ENCODE peak calls at places on chromosomes 16 and 17, in six cellular contexts. One of them, this sample, is unnamed.

GRCh38 chr16:66266436-66267286 is 99.8 kb upstream of the CDH5 start:
- DNase-seq in AG09319: peak
- DNase-seq in uterus: peak
- DNase-seq in brain microvascular endothelial cell: peak
- DNase-seq in transverse colon: peak
- DNase-seq in GM23338: peak
- DNase-seq in this sample: peak

GRCh38 chr16:58011652-58012051 is 10.4 kb downstream of the USB1 start:
- DNase-seq in transverse colon: no peak
- DNase-seq in brain microvascular endothelial cell: peak
- DNase-seq in GM23338: no peak
- DNase-seq in uterus: no peak
- DNase-seq in AG09319: no peak
- DNase-seq in this sample: no peak

GRCh38 chr17:12256380-12256995 is 235.8 kb downstream of the MAP2K4 start:
- DNase-seq in GM23338: peak
- DNase-seq in brain microvascular endothelial cell: peak
- DNase-seq in AG09319: peak
- DNase-seq in uterus: peak
- DNase-seq in transverse colon: peak
- DNase-seq in this sample: no peak

GRCh38 chr17:47315451-47316266 is 8.1 kb upstream of the EFCAB13 start:
- DNase-seq in brain microvascular endothelial cell: peak
- DNase-seq in GM23338: peak
- DNase-seq in uterus: peak
- DNase-seq in AG09319: no peak
- DNase-seq in transverse colon: peak
- DNase-seq in this sample: no peak

GRCh38 chr16:1042776-1043349 is 29.7 kb upstream of the SSTR5 start:
- DNase-seq in transverse colon: no peak
- DNase-seq in GM23338: no peak
- DNase-seq in uterus: no peak
- DNase-seq in AG09319: no peak
- DNase-seq in brain microvascular endothelial cell: no peak
- DNase-seq in this sample: no peak

GRCh38 chr16:1364510-1364909 is 12.8 kb downstream of the GNPTG start:
- DNase-seq in AG09319: no peak
- DNase-seq in uterus: no peak
- DNase-seq in transverse colon: no peak
- DNase-seq in GM23338: no peak
- DNase-seq in brain microvascular endothelial cell: no peak
- DNase-seq in this sample: no peak

GRCh38 chr16:27449434-27450188 is 47.6 kb downstream of the IL21R start:
- DNase-seq in AG09319: no peak
- DNase-seq in brain microvascular endothelial cell: no peak
- DNase-seq in transverse colon: peak
- DNase-seq in GM23338: no peak
- DNase-seq in uterus: no peak
- DNase-seq in this sample: no peak

GRCh38 chr16:19123535-19124178 is 9.9 kb downstream of the ITPRIPL2 start:
- DNase-seq in brain microvascular endothelial cell: no peak
- DNase-seq in transverse colon: peak
- DNase-seq in GM23338: no peak
- DNase-seq in AG09319: no peak
- DNase-seq in uterus: no peak
- DNase-seq in this sample: no peak

GRCh38 chr17:48322060-48322459 is 108.0 kb downstream of the SKAP1 start:
- DNase-seq in transverse colon: no peak
- DNase-seq in GM23338: no peak
- DNase-seq in AG09319: no peak
- DNase-seq in brain microvascular endothelial cell: no peak
- DNase-seq in uterus: no peak
- DNase-seq in this sample: no peak

GRCh38 chr16:87276091-87276561 is 41.1 kb downstream of the C16orf95 start:
- DNase-seq in GM23338: no peak
- DNase-seq in brain microvascular endothelial cell: no peak
- DNase-seq in uterus: no peak
- DNase-seq in AG09319: no peak
- DNase-seq in transverse colon: no peak
- DNase-seq in this sample: no peak

GRCh38 chr16:30414159-30414558 is 6.8 kb downstream of the ZNF771 start:
- DNase-seq in transverse colon: no peak
- DNase-seq in uterus: no peak
- DNase-seq in AG09319: no peak
- DNase-seq in GM23338: no peak
- DNase-seq in brain microvascular endothelial cell: no peak
- DNase-seq in this sample: no peak

GRCh38 chr17:61454095-61454931 is 2.1 kb downstream of the TBX4 start:
- DNase-seq in GM23338: peak
- DNase-seq in AG09319: no peak
- DNase-seq in transverse colon: no peak
- DNase-seq in brain microvascular endothelial cell: no peak
- DNase-seq in uterus: no peak
- DNase-seq in this sample: peak

GRCh38 chr17:17141860-17142552 is 64.1 kb downstream of the PLD6 start:
- DNase-seq in uterus: no peak
- DNase-seq in transverse colon: no peak
- DNase-seq in brain microvascular endothelial cell: peak
- DNase-seq in AG09319: no peak
- DNase-seq in GM23338: peak
- DNase-seq in this sample: no peak

GRCh38 chr17:36933174-36934143 is 3.8 kb upstream of the LHX1 start:
- DNase-seq in brain microvascular endothelial cell: no peak
- DNase-seq in uterus: no peak
- DNase-seq in GM23338: peak
- DNase-seq in transverse colon: no peak
- DNase-seq in AG09319: no peak
- DNase-seq in this sample: no peak

GRCh38 chr17:30922235-30922993 is 669 bp downstream of the ADAP2 start:
- DNase-seq in GM23338: peak
- DNase-seq in AG09319: no peak
- DNase-seq in brain microvascular endothelial cell: no peak
- DNase-seq in transverse colon: peak
- DNase-seq in uterus: no peak
- DNase-seq in this sample: no peak

GRCh38 chr17:56995776-56996175 is 17.8 kb downstream of the SCPEP1 start:
- DNase-seq in transverse colon: no peak
- DNase-seq in uterus: no peak
- DNase-seq in GM23338: no peak
- DNase-seq in brain microvascular endothelial cell: no peak
- DNase-seq in AG09319: no peak
- DNase-seq in this sample: no peak

GRCh38 chr16:19837331-19837943 is 47.2 kb downstream of the GPRC5B start:
- DNase-seq in uterus: no peak
- DNase-seq in brain microvascular endothelial cell: no peak
- DNase-seq in transverse colon: no peak
- DNase-seq in AG09319: no peak
- DNase-seq in GM23338: no peak
- DNase-seq in this sample: no peak

GRCh38 chr16:27177031-27177774 is 26.1 kb upstream of the KDM8 start:
- DNase-seq in uterus: no peak
- DNase-seq in GM23338: no peak
- DNase-seq in AG09319: peak
- DNase-seq in brain microvascular endothelial cell: peak
- DNase-seq in transverse colon: no peak
- DNase-seq in this sample: no peak

GRCh38 chr16:47317465-47318240 is 143.2 kb downstream of the ITFG1 start:
- DNase-seq in AG09319: no peak
- DNase-seq in transverse colon: no peak
- DNase-seq in brain microvascular endothelial cell: no peak
- DNase-seq in uterus: no peak
- DNase-seq in GM23338: peak
- DNase-seq in this sample: no peak

GRCh38 chr17:77034677-77035424 is 105.9 kb upstream of the SEC14L1 start:
- DNase-seq in uterus: no peak
- DNase-seq in AG09319: no peak
- DNase-seq in transverse colon: no peak
- DNase-seq in brain microvascular endothelial cell: no peak
- DNase-seq in GM23338: no peak
- DNase-seq in this sample: no peak

GRCh38 chr17:43851744-43852143 is 4.8 kb downstream of the CD300LG start:
- DNase-seq in brain microvascular endothelial cell: no peak
- DNase-seq in GM23338: peak
- DNase-seq in transverse colon: no peak
- DNase-seq in AG09319: no peak
- DNase-seq in uterus: no peak
- DNase-seq in this sample: no peak

GRCh38 chr17:43846221-43846712 is 709 bp upstream of the CD300LG start:
- DNase-seq in uterus: peak
- DNase-seq in brain microvascular endothelial cell: peak
- DNase-seq in transverse colon: peak
- DNase-seq in GM23338: peak
- DNase-seq in AG09319: peak
- DNase-seq in this sample: peak

GRCh38 chr17:43846963-43847369 is at the start of gene CD300LG:
- DNase-seq in GM23338: peak
- DNase-seq in transverse colon: no peak
- DNase-seq in brain microvascular endothelial cell: no peak
- DNase-seq in AG09319: no peak
- DNase-seq in uterus: peak
- DNase-seq in this sample: no peak

GRCh38 chr17:43848601-43849000 is 1.6 kb downstream of the CD300LG start:
- DNase-seq in uterus: no peak
- DNase-seq in GM23338: no peak
- DNase-seq in AG09319: no peak
- DNase-seq in brain microvascular endothelial cell: no peak
- DNase-seq in transverse colon: no peak
- DNase-seq in this sample: no peak

DNA sequence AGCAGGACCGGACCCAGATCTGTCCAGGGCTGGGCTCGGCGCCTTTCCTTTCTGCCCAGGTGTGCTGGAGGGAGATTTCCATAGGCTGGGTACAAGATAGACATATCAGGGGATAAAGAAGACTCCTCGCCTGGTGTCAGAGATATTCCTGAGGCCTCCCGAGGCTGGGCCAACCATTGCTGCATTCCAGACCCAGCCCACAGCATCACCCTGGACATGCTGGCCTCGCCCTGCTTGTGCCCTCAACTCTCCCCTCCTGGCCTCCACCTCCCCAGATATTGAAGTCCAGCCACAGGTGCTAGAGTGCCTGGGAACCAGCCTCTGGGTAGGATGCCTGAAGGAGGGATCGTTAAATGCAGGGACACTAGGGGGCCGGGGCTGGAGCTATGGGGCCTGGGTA is 2.1 kb downstream of the CD300LG start:
- DNase-seq in GM23338: no peak
- DNase-seq in transverse colon: no peak
- DNase-seq in AG09319: no peak
- DNase-seq in uterus: no peak
- DNase-seq in brain microvascular endothelial cell: no peak
- DNase-seq in this sample: no peak
- TF ChIP-seq CTCF in GM23338: no peak
- TF ChIP-seq CTCF in transverse colon: no peak
- TF ChIP-seq CTCF in AG09319: no peak
- TF ChIP-seq CTCF in uterus: no peak
- TF ChIP-seq CTCF in brain microvascular endothelial cell: no peak
- TF ChIP-seq CTCF in this sample: no peak

DNA sequence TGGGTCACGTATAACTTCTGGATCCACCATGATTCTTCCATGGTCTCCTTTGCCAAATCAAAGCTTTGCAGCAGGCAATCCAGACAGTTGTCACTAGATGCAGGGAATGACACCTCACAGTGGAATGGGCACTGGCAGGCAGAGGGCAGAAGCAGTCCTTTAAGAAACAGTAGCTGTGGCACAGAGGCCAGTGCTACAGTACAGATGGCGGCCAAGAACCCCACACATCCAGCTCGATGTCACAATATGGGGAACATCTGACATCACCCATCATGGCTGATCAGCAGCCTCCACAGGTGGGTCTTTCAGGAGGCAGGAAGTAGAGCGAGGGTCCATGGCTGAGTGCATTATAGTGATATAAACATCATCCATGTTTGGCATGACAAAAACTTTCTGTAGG is 18.8 kb upstream of the ERN1 start:
- DNase-seq in GM23338: peak
- DNase-seq in AG09319: no peak
- DNase-seq in brain microvascular endothelial cell: no peak
- DNase-seq in transverse colon: no peak
- DNase-seq in uterus: no peak
- DNase-seq in this sample: peak
- TF ChIP-seq CTCF in GM23338: no peak
- TF ChIP-seq CTCF in AG09319: no peak
- TF ChIP-seq CTCF in brain microvascular endothelial cell: no peak
- TF ChIP-seq CTCF in transverse colon: no peak
- TF ChIP-seq CTCF in uterus: no peak
- TF ChIP-seq CTCF in this sample: no peak

DNA sequence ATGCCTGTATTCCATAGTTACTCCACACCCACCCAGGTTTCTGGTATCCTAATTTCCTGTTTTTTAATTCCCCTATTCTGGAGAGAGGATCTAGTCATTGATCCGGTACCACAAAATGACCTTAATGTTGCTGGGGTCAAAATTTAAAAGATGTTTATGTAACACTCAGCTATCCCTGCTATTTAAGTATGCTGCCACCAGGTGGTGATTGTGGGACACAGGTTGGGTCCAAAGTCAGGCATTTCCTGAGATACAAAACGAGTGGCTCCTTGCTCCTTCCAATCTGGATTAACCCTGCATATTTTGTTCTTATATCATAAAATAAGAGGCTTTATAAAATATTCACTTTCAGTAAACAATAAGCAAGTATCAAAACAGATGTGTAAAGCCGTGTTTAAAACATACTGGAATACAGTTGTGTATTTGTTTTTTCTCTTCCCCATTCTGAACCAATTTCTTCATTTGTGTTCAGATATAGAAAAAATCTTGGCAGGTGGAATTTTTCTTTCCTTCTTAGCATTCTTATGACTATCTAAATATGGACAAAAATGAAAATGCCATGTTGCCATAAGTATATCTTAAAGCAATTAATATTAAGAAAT is 16.3 kb downstream of the HS3ST4 start:
- DNase-seq in uterus: no peak
- DNase-seq in brain microvascular endothelial cell: no peak
- DNase-seq in AG09319: no peak
- DNase-seq in transverse colon: peak
- DNase-seq in GM23338: peak
- DNase-seq in this sample: no peak
- TF ChIP-seq CTCF in uterus: no peak
- TF ChIP-seq CTCF in brain microvascular endothelial cell: peak
- TF ChIP-seq CTCF in AG09319: peak
- TF ChIP-seq CTCF in transverse colon: peak
- TF ChIP-seq CTCF in GM23338: peak
- TF ChIP-seq CTCF in this sample: no peak

GRCh38 chr17:13919818-13920217 is 149.5 kb upstream of the COX10 start:
- DNase-seq in AG09319: no peak
- DNase-seq in uterus: no peak
- DNase-seq in transverse colon: no peak
- DNase-seq in brain microvascular endothelial cell: no peak
- DNase-seq in GM23338: no peak
- DNase-seq in this sample: no peak

GRCh38 chr17:13925579-13925978 is 143.7 kb upstream of the COX10 start:
- DNase-seq in AG09319: no peak
- DNase-seq in transverse colon: no peak
- DNase-seq in uterus: no peak
- DNase-seq in GM23338: no peak
- DNase-seq in brain microvascular endothelial cell: no peak
- DNase-seq in this sample: no peak

GRCh38 chr17:13922885-13923284 is 146.4 kb upstream of the COX10 start:
- DNase-seq in brain microvascular endothelial cell: no peak
- DNase-seq in uterus: no peak
- DNase-seq in AG09319: no peak
- DNase-seq in transverse colon: no peak
- DNase-seq in GM23338: no peak
- DNase-seq in this sample: no peak

GRCh38 chr17:13920413-13920812 is 148.9 kb upstream of the COX10 start:
- DNase-seq in AG09319: no peak
- DNase-seq in GM23338: no peak
- DNase-seq in brain microvascular endothelial cell: no peak
- DNase-seq in transverse colon: no peak
- DNase-seq in uterus: no peak
- DNase-seq in this sample: no peak

GRCh38 chr17:13921841-13922776 is 147.2 kb upstream of the COX10 start:
- DNase-seq in uterus: no peak
- DNase-seq in AG09319: no peak
- DNase-seq in GM23338: peak
- DNase-seq in transverse colon: no peak
- DNase-seq in brain microvascular endothelial cell: no peak
- DNase-seq in this sample: no peak
- TF ChIP-seq CTCF in uterus: no peak
- TF ChIP-seq CTCF in AG09319: no peak
- TF ChIP-seq CTCF in GM23338: no peak
- TF ChIP-seq CTCF in transverse colon: no peak
- TF ChIP-seq CTCF in brain microvascular endothelial cell: no peak
- TF ChIP-seq CTCF in this sample: no peak